ENCODE peak calls at places on chromosomes 6 and 20, in four cellular contexts. P is Panc1, V is astrocyte, Y is lower lobe of right lung. F is an unnamed sample.

GRCh38 chr6:148884461-148884860 is 137.6 kb downstream of the UST start:
- DNase-seq in V (no peak), P (no peak), Y (no peak), F (no peak)

GRCh38 chr20:62635852-62636251 is 6.5 kb upstream of the SLCO4A1 start:
- DNase-seq in P (no peak), Y (no peak), V (no peak), F (no peak)

GRCh38 chr6:125269328-125269985 is 32.3 kb downstream of the HDDC2 start:
- DNase-seq in P (no peak), Y (no peak), V (no peak), F (no peak)

GRCh38 chr20:24960302-24960801 is 11.3 kb downstream of the CST7 start:
- DNase-seq in P (no peak), V (no peak), Y (peak), F (no peak)

GRCh38 chr20:18724077-18724476 is 89.5 kb upstream of the SCP2D1 start:
- DNase-seq in Y (no peak), P (no peak), V (no peak), F (no peak)

GRCh38 chr6:135083992-135084915 is 29.6 kb upstream of the HBS1L start:
- DNase-seq in Y (no peak), P (no peak), V (no peak), F (no peak)

GRCh38 chr6:162118706-162119105 is 608.9 kb downstream of the PRKN start:
- DNase-seq in V (no peak), Y (no peak), P (no peak), F (no peak)

GRCh38 chr6:31614075-31614619 is 887 bp upstream of the AIF1 start:
- DNase-seq in Y (peak), V (no peak), P (no peak), F (no peak)

GRCh38 chr6:167826230-167827061 is at the start of gene AFDN:
- DNase-seq in V (no peak), P (no peak), Y (peak), F (peak)

GRCh38 chr20:58634121-58634817 is 16.8 kb upstream of the STX16 start:
- DNase-seq in V (peak), Y (no peak), P (no peak), F (no peak)

GRCh38 chr6:30171677-30172471 is 8.5 kb downstream of the TRIM15 start:
- DNase-seq in P (no peak), V (no peak), Y (peak), F (peak)

GRCh38 chr20:62376112-62377063 is 9.3 kb upstream of the LAMA5 start:
- DNase-seq in P (no peak), Y (no peak), V (no peak), F (peak)

GRCh38 chr6:27866370-27867050 is 45.7 kb downstream of the OR2B2 start:
- DNase-seq in Y (no peak), P (peak), V (peak), F (peak)

GRCh38 chr6:47094351-47094925 is 52.3 kb upstream of the ADGRF1 start:
- DNase-seq in P (no peak), V (peak), Y (no peak), F (peak)
- TF ChIP-seq CTCF in P (no peak), V (no peak), Y (no peak), F (no peak)

DNA sequence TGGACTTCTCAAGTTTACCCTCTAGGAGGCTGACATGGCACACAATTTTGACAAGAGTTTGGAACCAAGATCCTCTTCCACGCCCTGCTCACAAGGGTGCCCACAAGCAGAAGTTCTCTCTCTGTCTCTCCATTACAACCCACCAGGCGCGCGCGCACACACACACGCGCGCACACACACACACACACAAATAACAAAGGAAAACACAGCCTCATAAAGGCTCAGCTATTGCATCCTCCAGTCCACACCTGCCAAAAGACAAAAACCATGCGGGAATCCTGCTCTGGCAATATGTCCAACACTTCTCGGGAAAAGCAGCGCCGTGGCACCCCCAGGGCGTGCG is 870 bp downstream of the PAK5 start:
- DNase-seq in V (no peak), Y (no peak), P (no peak), F (no peak)
- TF ChIP-seq CTCF in V (no peak), Y (no peak), P (no peak), F (no peak)

DNA sequence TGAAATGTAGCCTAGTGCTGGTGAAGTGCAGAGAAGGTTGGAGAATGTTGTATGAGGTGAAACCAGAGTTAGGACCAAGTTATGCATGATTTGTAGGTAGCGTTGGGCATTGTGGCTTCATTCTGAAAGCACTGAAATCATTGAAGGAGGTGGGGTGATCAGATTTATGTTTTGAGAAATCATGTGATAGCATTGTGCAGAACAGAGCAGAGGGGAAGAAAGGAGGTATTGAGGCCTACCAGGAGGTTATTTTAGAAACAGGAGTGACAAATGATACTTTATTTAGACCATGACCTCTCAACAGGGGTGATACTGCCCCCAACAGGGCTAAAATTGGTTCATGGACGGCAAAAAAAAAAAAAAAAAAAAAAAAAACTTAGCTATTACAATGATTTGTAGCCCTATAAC is 15.6 kb upstream of the HMGN3 start:
- DNase-seq in Y (no peak), P (no peak), V (no peak), F (no peak)
- TF ChIP-seq CTCF in Y (peak), P (peak), V (no peak), F (no peak)

GRCh38 chr6:104940238-104940880 is 16.5 kb upstream of the LIN28B start:
- DNase-seq in P (no peak), Y (no peak), V (no peak), F (no peak)

GRCh38 chr6:104943781-104944180 is 13.1 kb upstream of the LIN28B start:
- DNase-seq in P (no peak), Y (no peak), V (no peak), F (peak)

GRCh38 chr6:104941694-104942177 is 15.2 kb upstream of the LIN28B start:
- DNase-seq in P (no peak), V (no peak), Y (no peak), F (no peak)

GRCh38 chr6:104936766-104937535 is 20.0 kb upstream of the LIN28B start:
- DNase-seq in V (no peak), P (no peak), Y (no peak), F (no peak)

DNA sequence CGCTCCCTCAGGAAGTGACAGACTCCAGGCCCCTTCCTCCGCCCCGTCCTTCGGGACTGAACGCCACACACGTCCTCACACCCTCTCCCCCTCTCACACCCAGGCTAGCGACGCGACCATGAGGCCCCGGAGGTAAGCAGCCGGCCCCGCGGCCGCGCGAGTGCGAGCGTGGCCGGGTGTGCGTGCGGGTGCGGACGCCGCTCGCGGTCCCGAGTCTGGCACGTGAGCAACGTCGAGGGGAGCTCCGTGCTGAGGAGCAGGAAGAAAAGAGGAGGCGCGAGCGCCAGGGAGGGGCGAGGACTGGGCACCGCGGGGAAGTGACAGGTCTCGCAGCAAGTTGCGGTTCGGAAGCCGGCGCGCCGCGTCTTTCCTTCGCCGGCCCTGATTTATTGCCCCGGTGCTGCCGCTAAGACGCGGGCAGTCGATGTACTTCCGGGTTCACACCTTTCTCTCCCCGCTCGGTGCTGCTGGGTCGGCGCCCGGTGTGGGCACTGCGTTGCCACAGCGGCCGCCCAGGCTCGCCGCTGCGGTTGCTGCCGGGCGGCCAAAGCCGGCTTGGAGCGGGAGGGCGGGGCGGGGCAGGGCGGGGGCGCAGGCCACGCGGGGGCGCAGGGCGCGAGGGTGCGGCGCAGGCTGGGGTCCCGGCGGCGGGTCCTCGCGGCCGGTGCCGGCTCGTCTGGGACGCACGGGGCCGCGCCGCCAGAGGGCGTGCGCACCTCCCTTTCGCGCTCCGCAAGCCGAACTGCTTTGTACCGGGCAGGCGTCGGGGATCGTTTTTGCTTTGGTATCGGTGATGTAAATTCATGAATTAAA is 15.8 kb upstream of the LIN28B start:
- DNase-seq in P (no peak), Y (peak), V (peak), F (peak)
- TF ChIP-seq CTCF in P (no peak), Y (peak), V (peak), F (peak)

GRCh38 chr20:13638162-13638495 is 603 bp downstream of the TASP1 start:
- DNase-seq in V (peak), P (no peak), Y (no peak), F (peak)

GRCh38 chr20:13644010-13644409 is 5.3 kb upstream of the TASP1 start:
- DNase-seq in Y (no peak), V (peak), P (no peak), F (peak)

GRCh38 chr20:13638496-13639477 is at the start of gene TASP1:
- DNase-seq in V (peak), P (peak), Y (peak), F (peak)
- TF ChIP-seq CTCF in V (no peak), P (no peak), Y (no peak), F (no peak)

GRCh38 chr20:11204926-11205768 is 531.3 kb upstream of the JAG1 start:
- DNase-seq in P (peak), V (peak), Y (peak), F (peak)
- TF ChIP-seq CTCF in P (peak), V (peak), Y (peak), F (peak)

GRCh38 chr6:75094614-75095321 is 111.1 kb downstream of the COL12A1 start:
- DNase-seq in P (no peak), V (peak), Y (no peak), F (peak)
- TF ChIP-seq CTCF in P (no peak), V (no peak), Y (no peak), F (peak)

GRCh38 chr6:143559101-143559500 is 47.6 kb upstream of the FUCA2 start:
- DNase-seq in V (no peak), Y (no peak), P (no peak), F (no peak)
- TF ChIP-seq CTCF in V (no peak), Y (no peak), P (no peak), F (no peak)

GRCh38 chr20:20977786-20978185 is 128.4 kb downstream of the LINC00237 start:
- DNase-seq in V (no peak), P (no peak), Y (no peak), F (no peak)

GRCh38 chr20:20971810-20972209 is 134.3 kb downstream of the LINC00237 start:
- DNase-seq in P (no peak), V (no peak), Y (no peak), F (no peak)

GRCh38 chr20:20969701-20970100 is 136.5 kb downstream of the LINC00237 start:
- DNase-seq in P (no peak), Y (no peak), V (no peak), F (no peak)

DNA sequence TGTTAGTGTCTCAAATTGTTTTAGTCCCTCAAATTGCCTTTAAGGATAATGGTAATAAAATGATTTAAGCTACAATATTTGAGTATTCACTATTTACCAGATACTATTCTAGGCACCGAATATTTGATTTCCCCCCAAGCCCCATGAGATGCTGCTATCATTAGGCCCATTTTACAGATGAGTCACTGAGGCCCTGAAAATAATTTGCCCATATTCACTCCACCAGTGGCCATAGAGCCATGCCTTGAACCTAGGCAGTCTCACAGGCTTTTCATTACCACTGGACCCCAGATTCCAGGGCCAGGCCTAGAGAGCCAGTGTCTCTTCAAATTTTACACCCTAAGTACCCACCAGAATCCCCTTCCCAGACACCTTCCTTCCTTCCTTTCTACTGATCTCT is 133.7 kb downstream of the LINC00237 start:
- DNase-seq in Y (no peak), P (no peak), V (no peak), F (no peak)
- TF ChIP-seq CTCF in Y (no peak), P (no peak), V (no peak), F (no peak)

GRCh38 chr6:142534484-142534883 is 232.7 kb downstream of the ADGRG6 start:
- DNase-seq in P (no peak), Y (no peak), V (no peak), F (no peak)

GRCh38 chr6:142542704-142543233 is 241.0 kb downstream of the ADGRG6 start:
- DNase-seq in P (no peak), V (peak), Y (no peak), F (peak)

GRCh38 chr6:142543576-142543975 is 241.8 kb downstream of the ADGRG6 start:
- DNase-seq in P (no peak), V (no peak), Y (no peak), F (no peak)

DNA sequence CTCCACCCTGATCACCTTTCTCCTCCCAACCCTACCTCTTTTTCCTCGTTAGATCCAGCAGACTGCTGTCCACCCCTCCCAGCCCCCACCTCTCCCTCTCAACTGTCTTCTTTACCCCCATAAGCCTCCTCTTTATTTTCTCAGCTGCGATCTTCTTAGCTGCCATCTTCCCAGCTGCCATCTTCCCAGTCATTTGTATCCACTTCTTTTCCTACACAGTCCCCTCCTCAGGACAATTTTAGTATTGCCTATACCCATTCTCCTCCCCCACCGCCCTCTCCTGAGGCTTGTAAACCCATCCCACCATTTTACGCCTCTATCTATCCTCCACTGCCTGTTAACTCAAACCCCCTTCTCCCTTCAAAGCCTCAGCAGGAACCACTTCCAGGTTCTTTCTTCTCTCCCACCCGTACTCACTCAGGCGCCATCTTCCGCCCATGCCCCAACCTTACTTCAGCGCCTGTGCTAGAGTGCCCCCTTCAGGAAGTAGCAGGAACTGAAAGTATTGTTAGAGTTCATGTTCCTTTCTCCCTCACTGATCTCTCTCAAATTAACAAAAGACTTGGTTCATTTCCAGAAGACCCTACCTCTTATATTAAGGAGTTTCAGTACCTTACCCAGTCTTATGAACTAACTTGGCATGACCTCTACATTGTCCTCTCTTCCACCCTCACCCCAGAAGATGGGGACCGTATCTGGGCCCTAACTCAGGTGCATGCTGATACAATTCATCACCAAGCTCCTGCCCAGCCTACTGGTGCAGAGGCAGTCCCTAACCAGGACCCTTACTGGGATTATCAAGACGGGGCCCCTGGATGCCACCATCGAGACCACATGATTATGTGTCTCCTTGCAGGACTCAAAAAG is 236.0 kb downstream of the ADGRG6 start:
- DNase-seq in V (no peak), Y (no peak), P (no peak), F (peak)
- TF ChIP-seq CTCF in V (peak), Y (peak), P (peak), F (peak)